ENCODE peak calls at places on chromosomes 16 and 17, in eight cellular contexts. One of them, this sample, is unnamed.

GRCh38 chr17:77345260-77345910 is 204.6 kb downstream of the SEC14L1 start:
- DNase-seq in NCI-H345: no peak
- DNase-seq in AG04450: no peak
- DNase-seq in NCI-H1048: no peak
- DNase-seq in frontal cortex: no peak
- DNase-seq in fibroblast of mammary gland: peak; percentile 39
- DNase-seq in sigmoid colon: peak; percentile 49
- DNase-seq in caudate nucleus: no peak
- DNase-seq in this sample: no peak

GRCh38 chr17:8320990-8321389 is 10.9 kb downstream of the ARHGEF15 start:
- DNase-seq in sigmoid colon: no peak
- DNase-seq in AG04450: no peak
- DNase-seq in NCI-H345: no peak
- DNase-seq in frontal cortex: no peak
- DNase-seq in fibroblast of mammary gland: no peak
- DNase-seq in NCI-H1048: no peak
- DNase-seq in caudate nucleus: no peak
- DNase-seq in this sample: no peak

GRCh38 chr17:4610162-4610561 is 25.8 kb downstream of the SMTNL2 start:
- DNase-seq in caudate nucleus: no peak
- DNase-seq in sigmoid colon: no peak
- DNase-seq in AG04450: no peak
- DNase-seq in NCI-H1048: no peak
- DNase-seq in fibroblast of mammary gland: no peak
- DNase-seq in NCI-H345: no peak
- DNase-seq in frontal cortex: no peak
- DNase-seq in this sample: no peak

GRCh38 chr16:69073181-69073669 is 32.2 kb upstream of the HAS3 start:
- DNase-seq in sigmoid colon: no peak
- DNase-seq in NCI-H1048: no peak
- DNase-seq in fibroblast of mammary gland: peak; percentile 93
- DNase-seq in caudate nucleus: no peak
- DNase-seq in frontal cortex: no peak
- DNase-seq in NCI-H345: no peak
- DNase-seq in AG04450: no peak
- DNase-seq in this sample: peak; percentile 25

GRCh38 chr17:2828396-2829038 is 32.3 kb downstream of the RAP1GAP2 start:
- DNase-seq in NCI-H1048: peak; percentile 5
- DNase-seq in sigmoid colon: peak; percentile 76
- DNase-seq in fibroblast of mammary gland: peak; percentile 40
- DNase-seq in caudate nucleus: peak; percentile 19
- DNase-seq in NCI-H345: peak; percentile 49
- DNase-seq in frontal cortex: peak; percentile 62
- DNase-seq in AG04450: no peak
- DNase-seq in this sample: no peak

GRCh38 chr16:70348991-70349390 is 2.3 kb downstream of the DDX19A start:
- DNase-seq in caudate nucleus: no peak
- DNase-seq in frontal cortex: no peak
- DNase-seq in fibroblast of mammary gland: peak; percentile 83
- DNase-seq in NCI-H1048: no peak
- DNase-seq in NCI-H345: no peak
- DNase-seq in AG04450: no peak
- DNase-seq in sigmoid colon: no peak
- DNase-seq in this sample: no peak

GRCh38 chr17:40415390-40415789 is 2.3 kb downstream of the TOP2A start:
- DNase-seq in NCI-H1048: no peak
- DNase-seq in AG04450: peak; percentile 8
- DNase-seq in sigmoid colon: no peak
- DNase-seq in caudate nucleus: no peak
- DNase-seq in NCI-H345: peak; percentile 6
- DNase-seq in fibroblast of mammary gland: peak; percentile 68
- DNase-seq in frontal cortex: no peak
- DNase-seq in this sample: peak; percentile 30

GRCh38 chr17:35254107-35254802 is 11.4 kb downstream of the SLFN5 start:
- DNase-seq in frontal cortex: no peak
- DNase-seq in fibroblast of mammary gland: peak; percentile 99
- DNase-seq in sigmoid colon: peak; percentile 89
- DNase-seq in caudate nucleus: no peak
- DNase-seq in AG04450: peak; percentile 87
- DNase-seq in NCI-H345: no peak
- DNase-seq in NCI-H1048: no peak
- DNase-seq in this sample: peak; percentile 92

GRCh38 chr17:8499171-8499570 is 63.5 kb downstream of the NDEL1 start:
- DNase-seq in sigmoid colon: no peak
- DNase-seq in fibroblast of mammary gland: no peak
- DNase-seq in NCI-H1048: no peak
- DNase-seq in NCI-H345: no peak
- DNase-seq in AG04450: no peak
- DNase-seq in frontal cortex: no peak
- DNase-seq in caudate nucleus: no peak
- DNase-seq in this sample: no peak

GRCh38 chr17:81821603-81822311 is 11.3 kb downstream of the MCRIP1 start:
- DNase-seq in sigmoid colon: peak; percentile 93
- DNase-seq in NCI-H1048: peak; percentile 46
- DNase-seq in NCI-H345: peak; percentile 69
- DNase-seq in fibroblast of mammary gland: peak; percentile 66
- DNase-seq in AG04450: no peak
- DNase-seq in caudate nucleus: no peak
- DNase-seq in frontal cortex: no peak
- DNase-seq in this sample: no peak

GRCh38 chr17:64506576-64507417 is at the start of gene CEP95:
- DNase-seq in AG04450: peak; percentile 98
- DNase-seq in fibroblast of mammary gland: peak; percentile 98
- DNase-seq in sigmoid colon: peak; percentile 99
- DNase-seq in NCI-H1048: peak; percentile 92
- DNase-seq in NCI-H345: peak; percentile 98
- DNase-seq in frontal cortex: peak; percentile 84
- DNase-seq in caudate nucleus: peak; percentile 99
- DNase-seq in this sample: peak; percentile 99

GRCh38 chr17:17191346-17191792 is 14.8 kb downstream of the PLD6 start:
- DNase-seq in sigmoid colon: peak; percentile 81
- DNase-seq in AG04450: peak; percentile 60
- DNase-seq in frontal cortex: no peak
- DNase-seq in NCI-H1048: no peak
- DNase-seq in fibroblast of mammary gland: peak; percentile 60
- DNase-seq in caudate nucleus: no peak
- DNase-seq in NCI-H345: no peak
- DNase-seq in this sample: no peak

GRCh38 chr16:3959148-3959547 is 78.6 kb upstream of the CREBBP start:
- DNase-seq in AG04450: no peak
- DNase-seq in NCI-H1048: no peak
- DNase-seq in frontal cortex: no peak
- DNase-seq in caudate nucleus: no peak
- DNase-seq in sigmoid colon: no peak
- DNase-seq in fibroblast of mammary gland: no peak
- DNase-seq in NCI-H345: no peak
- DNase-seq in this sample: peak; percentile 90

GRCh38 chr17:71441098-71441497 is 679.7 kb upstream of the SOX9 start:
- DNase-seq in sigmoid colon: no peak
- DNase-seq in frontal cortex: no peak
- DNase-seq in NCI-H345: no peak
- DNase-seq in caudate nucleus: no peak
- DNase-seq in fibroblast of mammary gland: peak; percentile 91
- DNase-seq in NCI-H1048: no peak
- DNase-seq in AG04450: peak; percentile 57
- DNase-seq in this sample: no peak

GRCh38 chr17:2180768-2181167 is 122.8 kb downstream of the SMG6 start:
- DNase-seq in fibroblast of mammary gland: no peak
- DNase-seq in sigmoid colon: no peak
- DNase-seq in caudate nucleus: no peak
- DNase-seq in frontal cortex: no peak
- DNase-seq in NCI-H1048: no peak
- DNase-seq in AG04450: no peak
- DNase-seq in NCI-H345: no peak
- DNase-seq in this sample: no peak

GRCh38 chr17:9472541-9472940 is 103.1 kb downstream of the STX8 start:
- DNase-seq in NCI-H345: no peak
- DNase-seq in frontal cortex: no peak
- DNase-seq in fibroblast of mammary gland: peak; percentile 73
- DNase-seq in AG04450: no peak
- DNase-seq in sigmoid colon: peak; percentile 66
- DNase-seq in caudate nucleus: no peak
- DNase-seq in NCI-H1048: no peak
- DNase-seq in this sample: no peak

GRCh38 chr16:10906914-10907756 is 30.1 kb downstream of the CIITA start:
- DNase-seq in NCI-H1048: no peak
- DNase-seq in caudate nucleus: no peak
- DNase-seq in frontal cortex: no peak
- DNase-seq in sigmoid colon: no peak
- DNase-seq in NCI-H345: no peak
- DNase-seq in AG04450: no peak
- DNase-seq in fibroblast of mammary gland: no peak
- DNase-seq in this sample: no peak

GRCh38 chr17:80482555-80483308 is 6.3 kb upstream of the NPTX1 start:
- DNase-seq in AG04450: no peak
- DNase-seq in fibroblast of mammary gland: no peak
- DNase-seq in caudate nucleus: no peak
- DNase-seq in sigmoid colon: no peak
- DNase-seq in frontal cortex: no peak
- DNase-seq in NCI-H345: no peak
- DNase-seq in NCI-H1048: no peak
- DNase-seq in this sample: no peak

GRCh38 chr17:7058831-7059447 is 15.0 kb upstream of the SLC16A11 start:
- DNase-seq in frontal cortex: no peak
- DNase-seq in NCI-H1048: no peak
- DNase-seq in fibroblast of mammary gland: peak; percentile 44
- DNase-seq in AG04450: no peak
- DNase-seq in NCI-H345: no peak
- DNase-seq in sigmoid colon: no peak
- DNase-seq in caudate nucleus: no peak
- DNase-seq in this sample: no peak

GRCh38 chr17:34368455-34369195 is 5.6 kb upstream of the CCL1 start:
- DNase-seq in fibroblast of mammary gland: no peak
- DNase-seq in caudate nucleus: no peak
- DNase-seq in sigmoid colon: no peak
- DNase-seq in NCI-H345: no peak
- DNase-seq in AG04450: no peak
- DNase-seq in NCI-H1048: no peak
- DNase-seq in frontal cortex: no peak
- DNase-seq in this sample: no peak

GRCh38 chr16:28497861-28498599 is 3.6 kb downstream of the APOBR start:
- DNase-seq in caudate nucleus: no peak
- DNase-seq in NCI-H345: no peak
- DNase-seq in NCI-H1048: no peak
- DNase-seq in sigmoid colon: no peak
- DNase-seq in frontal cortex: no peak
- DNase-seq in AG04450: no peak
- DNase-seq in fibroblast of mammary gland: no peak
- DNase-seq in this sample: no peak

GRCh38 chr16:79171504-79172240 is 428.9 kb downstream of the MAF start:
- DNase-seq in caudate nucleus: no peak
- DNase-seq in NCI-H345: peak; percentile 87
- DNase-seq in frontal cortex: no peak
- DNase-seq in fibroblast of mammary gland: no peak
- DNase-seq in sigmoid colon: no peak
- DNase-seq in AG04450: no peak
- DNase-seq in NCI-H1048: peak; percentile 1
- DNase-seq in this sample: no peak

GRCh38 chr16:25838724-25839186 is 147.0 kb downstream of the HS3ST4 start:
- DNase-seq in AG04450: peak; percentile 13
- DNase-seq in caudate nucleus: peak; percentile 5
- DNase-seq in frontal cortex: no peak
- DNase-seq in fibroblast of mammary gland: peak; percentile 59
- DNase-seq in NCI-H1048: peak; percentile 1
- DNase-seq in NCI-H345: peak; percentile 40
- DNase-seq in sigmoid colon: no peak
- DNase-seq in this sample: peak; percentile 5

GRCh38 chr17:57294629-57295501 is 38.5 kb downstream of the MSI2 start:
- DNase-seq in fibroblast of mammary gland: no peak
- DNase-seq in NCI-H1048: no peak
- DNase-seq in AG04450: no peak
- DNase-seq in caudate nucleus: no peak
- DNase-seq in frontal cortex: no peak
- DNase-seq in sigmoid colon: no peak
- DNase-seq in NCI-H345: peak; percentile 94
- DNase-seq in this sample: no peak

GRCh38 chr17:1168537-1169234 is 11.1 kb downstream of the ABR start:
- DNase-seq in AG04450: no peak
- DNase-seq in NCI-H1048: no peak
- DNase-seq in caudate nucleus: no peak
- DNase-seq in NCI-H345: no peak
- DNase-seq in fibroblast of mammary gland: no peak
- DNase-seq in sigmoid colon: no peak
- DNase-seq in frontal cortex: no peak
- DNase-seq in this sample: no peak

GRCh38 chr17:41351177-41351576 is 549 bp upstream of the KRT33A start:
- DNase-seq in sigmoid colon: no peak
- DNase-seq in caudate nucleus: no peak
- DNase-seq in fibroblast of mammary gland: no peak
- DNase-seq in NCI-H345: no peak
- DNase-seq in frontal cortex: no peak
- DNase-seq in AG04450: no peak
- DNase-seq in NCI-H1048: no peak
- DNase-seq in this sample: no peak

This sample was measured in AG09319.